ENCODE peak calls at places on chromosomes 5 and 9, in four cellular contexts. One of them, this sample, is unnamed.
A peak's percentile ranks its signal among the peaks of the same experiment; 100 is the strongest.

GRCh38 chr9:107816187-107817021 is 326.8 kb upstream of the KLF4 start:
- DNase-seq in Peyer's patch: no peak
- DNase-seq in activated CD4-positive, alpha-beta T cell treated with anti-CD3 and anti-CD28 coated beads, Interleukin-2, amount 50 U/mL, for 1 hour: no peak
- DNase-seq in dorsolateral prefrontal cortex: no peak
- DNase-seq in this sample: no peak

GRCh38 chr5:124236366-124237231 is 509.8 kb downstream of the ZNF608 start:
- DNase-seq in dorsolateral prefrontal cortex: no peak
- DNase-seq in Peyer's patch: no peak
- DNase-seq in activated CD4-positive, alpha-beta T cell treated with anti-CD3 and anti-CD28 coated beads, Interleukin-2, amount 50 U/mL, for 1 hour: no peak
- DNase-seq in this sample: no peak

GRCh38 chr5:84568171-84568570 is 183.5 kb upstream of the EDIL3 start:
- DNase-seq in Peyer's patch: no peak
- DNase-seq in dorsolateral prefrontal cortex: no peak
- DNase-seq in activated CD4-positive, alpha-beta T cell treated with anti-CD3 and anti-CD28 coated beads, Interleukin-2, amount 50 U/mL, for 1 hour: no peak
- DNase-seq in this sample: no peak

GRCh38 chr5:145531038-145531734 is 304.0 kb downstream of the PRELID2 start:
- DNase-seq in activated CD4-positive, alpha-beta T cell treated with anti-CD3 and anti-CD28 coated beads, Interleukin-2, amount 50 U/mL, for 1 hour: no peak
- DNase-seq in dorsolateral prefrontal cortex: no peak
- DNase-seq in Peyer's patch: peak; percentile 64
- DNase-seq in this sample: peak; percentile 77

GRCh38 chr5:2112128-2112808 is 229.5 kb upstream of the IRX4 start:
- DNase-seq in dorsolateral prefrontal cortex: no peak
- DNase-seq in Peyer's patch: no peak
- DNase-seq in activated CD4-positive, alpha-beta T cell treated with anti-CD3 and anti-CD28 coated beads, Interleukin-2, amount 50 U/mL, for 1 hour: no peak
- DNase-seq in this sample: no peak

GRCh38 chr9:123637596-123637939 is 281.6 kb downstream of the CRB2 start:
- DNase-seq in Peyer's patch: no peak
- DNase-seq in activated CD4-positive, alpha-beta T cell treated with anti-CD3 and anti-CD28 coated beads, Interleukin-2, amount 50 U/mL, for 1 hour: no peak
- DNase-seq in dorsolateral prefrontal cortex: no peak
- DNase-seq in this sample: no peak

GRCh38 chr9:38681747-38682227 is 38.1 kb downstream of the FAM240B start:
- DNase-seq in Peyer's patch: no peak
- DNase-seq in activated CD4-positive, alpha-beta T cell treated with anti-CD3 and anti-CD28 coated beads, Interleukin-2, amount 50 U/mL, for 1 hour: no peak
- DNase-seq in dorsolateral prefrontal cortex: no peak
- DNase-seq in this sample: peak; percentile 56

GRCh38 chr5:92977766-92978555 is 603.1 kb downstream of the NR2F1-AS1 start:
- DNase-seq in dorsolateral prefrontal cortex: no peak
- DNase-seq in Peyer's patch: no peak
- DNase-seq in activated CD4-positive, alpha-beta T cell treated with anti-CD3 and anti-CD28 coated beads, Interleukin-2, amount 50 U/mL, for 1 hour: no peak
- DNase-seq in this sample: no peak

GRCh38 chr5:87899109-87900100 is 369.2 kb downstream of the TMEM161B start:
- DNase-seq in dorsolateral prefrontal cortex: peak; percentile 72
- DNase-seq in activated CD4-positive, alpha-beta T cell treated with anti-CD3 and anti-CD28 coated beads, Interleukin-2, amount 50 U/mL, for 1 hour: no peak
- DNase-seq in Peyer's patch: no peak
- DNase-seq in this sample: no peak

GRCh38 chr5:170736966-170737365 is 46.6 kb upstream of the GABRP start:
- DNase-seq in activated CD4-positive, alpha-beta T cell treated with anti-CD3 and anti-CD28 coated beads, Interleukin-2, amount 50 U/mL, for 1 hour: no peak
- DNase-seq in dorsolateral prefrontal cortex: no peak
- DNase-seq in Peyer's patch: no peak
- DNase-seq in this sample: no peak

GRCh38 chr9:112332674-112332976 is 794 bp downstream of the PTBP3 start:
- DNase-seq in Peyer's patch: no peak
- DNase-seq in activated CD4-positive, alpha-beta T cell treated with anti-CD3 and anti-CD28 coated beads, Interleukin-2, amount 50 U/mL, for 1 hour: no peak
- DNase-seq in dorsolateral prefrontal cortex: no peak
- DNase-seq in this sample: no peak

GRCh38 chr5:5217371-5217770 is 77.2 kb downstream of the ADAMTS16 start:
- DNase-seq in activated CD4-positive, alpha-beta T cell treated with anti-CD3 and anti-CD28 coated beads, Interleukin-2, amount 50 U/mL, for 1 hour: no peak
- DNase-seq in dorsolateral prefrontal cortex: no peak
- DNase-seq in Peyer's patch: no peak
- DNase-seq in this sample: no peak

GRCh38 chr5:14009575-14009974 is 65.1 kb upstream of the DNAH5 start:
- DNase-seq in dorsolateral prefrontal cortex: no peak
- DNase-seq in Peyer's patch: no peak
- DNase-seq in activated CD4-positive, alpha-beta T cell treated with anti-CD3 and anti-CD28 coated beads, Interleukin-2, amount 50 U/mL, for 1 hour: no peak
- DNase-seq in this sample: no peak

GRCh38 chr9:107087256-107087655 is 195.8 kb upstream of the RAD23B start:
- DNase-seq in dorsolateral prefrontal cortex: no peak
- DNase-seq in Peyer's patch: no peak
- DNase-seq in activated CD4-positive, alpha-beta T cell treated with anti-CD3 and anti-CD28 coated beads, Interleukin-2, amount 50 U/mL, for 1 hour: no peak
- DNase-seq in this sample: no peak

GRCh38 chr5:128905225-128906110 is 59.8 kb upstream of the SLC27A6 start:
- DNase-seq in Peyer's patch: peak; percentile 51
- DNase-seq in activated CD4-positive, alpha-beta T cell treated with anti-CD3 and anti-CD28 coated beads, Interleukin-2, amount 50 U/mL, for 1 hour: peak; percentile 32
- DNase-seq in dorsolateral prefrontal cortex: no peak
- DNase-seq in this sample: peak; percentile 14

GRCh38 chr5:3517331-3517730 is 78.3 kb upstream of the IRX1 start:
- DNase-seq in dorsolateral prefrontal cortex: no peak
- DNase-seq in activated CD4-positive, alpha-beta T cell treated with anti-CD3 and anti-CD28 coated beads, Interleukin-2, amount 50 U/mL, for 1 hour: no peak
- DNase-seq in Peyer's patch: no peak
- DNase-seq in this sample: no peak

GRCh38 chr5:65190328-65191053 is 291.2 kb downstream of the ADAMTS6 start:
- DNase-seq in dorsolateral prefrontal cortex: no peak
- DNase-seq in activated CD4-positive, alpha-beta T cell treated with anti-CD3 and anti-CD28 coated beads, Interleukin-2, amount 50 U/mL, for 1 hour: no peak
- DNase-seq in Peyer's patch: no peak
- DNase-seq in this sample: peak; percentile 82

GRCh38 chr9:137724114-137724445 is 105.3 kb downstream of the EHMT1 start:
- DNase-seq in Peyer's patch: no peak
- DNase-seq in dorsolateral prefrontal cortex: no peak
- DNase-seq in activated CD4-positive, alpha-beta T cell treated with anti-CD3 and anti-CD28 coated beads, Interleukin-2, amount 50 U/mL, for 1 hour: no peak
- DNase-seq in this sample: no peak

GRCh38 chr5:90940227-90940995 is 381.8 kb downstream of the ADGRV1 start:
- DNase-seq in activated CD4-positive, alpha-beta T cell treated with anti-CD3 and anti-CD28 coated beads, Interleukin-2, amount 50 U/mL, for 1 hour: no peak
- DNase-seq in Peyer's patch: no peak
- DNase-seq in dorsolateral prefrontal cortex: no peak
- DNase-seq in this sample: no peak

GRCh38 chr9:15572200-15572599 is 19.4 kb downstream of the CCDC171 start:
- DNase-seq in activated CD4-positive, alpha-beta T cell treated with anti-CD3 and anti-CD28 coated beads, Interleukin-2, amount 50 U/mL, for 1 hour: no peak
- DNase-seq in Peyer's patch: no peak
- DNase-seq in dorsolateral prefrontal cortex: no peak
- DNase-seq in this sample: no peak

GRCh38 chr5:136992796-136993489 is 506.2 kb downstream of the SPOCK1 start:
- DNase-seq in Peyer's patch: no peak
- DNase-seq in activated CD4-positive, alpha-beta T cell treated with anti-CD3 and anti-CD28 coated beads, Interleukin-2, amount 50 U/mL, for 1 hour: no peak
- DNase-seq in dorsolateral prefrontal cortex: no peak
- DNase-seq in this sample: no peak

GRCh38 chr9:74006935-74007334 is 490.2 kb upstream of the RORB start:
- DNase-seq in dorsolateral prefrontal cortex: no peak
- DNase-seq in activated CD4-positive, alpha-beta T cell treated with anti-CD3 and anti-CD28 coated beads, Interleukin-2, amount 50 U/mL, for 1 hour: no peak
- DNase-seq in Peyer's patch: no peak
- DNase-seq in this sample: no peak

GRCh38 chr9:135857371-135857786 is 50.0 kb downstream of the CAMSAP1 start:
- DNase-seq in Peyer's patch: no peak
- DNase-seq in dorsolateral prefrontal cortex: no peak
- DNase-seq in activated CD4-positive, alpha-beta T cell treated with anti-CD3 and anti-CD28 coated beads, Interleukin-2, amount 50 U/mL, for 1 hour: no peak
- DNase-seq in this sample: no peak

GRCh38 chr9:93119953-93120845 is 13.9 kb downstream of the NINJ1 start:
- DNase-seq in Peyer's patch: peak; percentile 90
- DNase-seq in activated CD4-positive, alpha-beta T cell treated with anti-CD3 and anti-CD28 coated beads, Interleukin-2, amount 50 U/mL, for 1 hour: no peak
- DNase-seq in dorsolateral prefrontal cortex: peak; percentile 69
- DNase-seq in this sample: no peak

GRCh38 chr5:83026930-83027687 is 50.1 kb downstream of the TMEM167A start:
- DNase-seq in activated CD4-positive, alpha-beta T cell treated with anti-CD3 and anti-CD28 coated beads, Interleukin-2, amount 50 U/mL, for 1 hour: no peak
- DNase-seq in dorsolateral prefrontal cortex: no peak
- DNase-seq in Peyer's patch: no peak
- DNase-seq in this sample: no peak

GRCh38 chr5:42881416-42882109 is 69.9 kb upstream of the SELENOP start:
- DNase-seq in dorsolateral prefrontal cortex: no peak
- DNase-seq in Peyer's patch: no peak
- DNase-seq in activated CD4-positive, alpha-beta T cell treated with anti-CD3 and anti-CD28 coated beads, Interleukin-2, amount 50 U/mL, for 1 hour: no peak
- DNase-seq in this sample: no peak

GRCh38 chr9:119289740-119290139 is 79.5 kb downstream of the BRINP1 start:
- DNase-seq in activated CD4-positive, alpha-beta T cell treated with anti-CD3 and anti-CD28 coated beads, Interleukin-2, amount 50 U/mL, for 1 hour: no peak
- DNase-seq in dorsolateral prefrontal cortex: no peak
- DNase-seq in Peyer's patch: peak; percentile 61
- DNase-seq in this sample: no peak

GRCh38 chr9:121717141-121717749 is 65.8 kb downstream of the DAB2IP start:
- DNase-seq in Peyer's patch: no peak
- DNase-seq in activated CD4-positive, alpha-beta T cell treated with anti-CD3 and anti-CD28 coated beads, Interleukin-2, amount 50 U/mL, for 1 hour: no peak
- DNase-seq in dorsolateral prefrontal cortex: no peak
- DNase-seq in this sample: no peak

GRCh38 chr9:93916358-93916757 is 38.8 kb downstream of the BARX1 start:
- DNase-seq in activated CD4-positive, alpha-beta T cell treated with anti-CD3 and anti-CD28 coated beads, Interleukin-2, amount 50 U/mL, for 1 hour: no peak
- DNase-seq in Peyer's patch: no peak
- DNase-seq in dorsolateral prefrontal cortex: no peak
- DNase-seq in this sample: no peak

GRCh38 chr5:133108481-133108921 is 56.7 kb downstream of the HSPA4 start:
- DNase-seq in Peyer's patch: peak; percentile 43
- DNase-seq in dorsolateral prefrontal cortex: no peak
- DNase-seq in activated CD4-positive, alpha-beta T cell treated with anti-CD3 and anti-CD28 coated beads, Interleukin-2, amount 50 U/mL, for 1 hour: no peak
- DNase-seq in this sample: no peak

GRCh38 chr9:94619012-94619411 is 20.3 kb downstream of the FBP1 start:
- DNase-seq in dorsolateral prefrontal cortex: no peak
- DNase-seq in activated CD4-positive, alpha-beta T cell treated with anti-CD3 and anti-CD28 coated beads, Interleukin-2, amount 50 U/mL, for 1 hour: no peak
- DNase-seq in Peyer's patch: no peak
- DNase-seq in this sample: no peak